ENCODE peak calls at places on chromosome 19, in ten cellular contexts. Z, F, R, V, I, L, O, G, X and H are unnamed samples.

GRCh38 chr19:22422220-22422619 is at the start of gene ZNF98:
- DNase-seq in X (peak; percentile 70), F (no peak), Z (no peak), G (peak; percentile 0), I (no peak), L (peak; percentile 78), V (peak; percentile 5), O (peak; percentile 62), R (no peak), H (no peak)

GRCh38 chr19:48770223-48770622 is 14.9 kb downstream of the FGF21 start:
- DNase-seq in I (no peak), F (no peak), R (no peak), O (no peak), Z (no peak), G (peak; percentile 60), X (no peak), L (no peak), V (no peak), H (peak; percentile 53)

GRCh38 chr19:44757735-44758505 is 9.4 kb downstream of the BCL3 start:
- DNase-seq in O (peak; percentile 87), R (no peak), X (peak; percentile 33), I (no peak), F (no peak), Z (no peak), V (peak; percentile 76), L (peak; percentile 90), G (peak; percentile 56), H (peak; percentile 57)

GRCh38 chr19:4268816-4269430 is 10.1 kb upstream of the SHD start:
- DNase-seq in X (no peak), F (no peak), I (no peak), V (no peak), O (no peak), R (peak; percentile 36), L (no peak), G (no peak), Z (no peak), H (no peak)

GRCh38 chr19:5434970-5435641 is 20.1 kb upstream of the ZNRF4 start:
- DNase-seq in G (peak; percentile 45), L (no peak), V (peak; percentile 39), O (no peak), I (no peak), F (no peak), X (no peak), R (no peak), Z (no peak), H (no peak)

GRCh38 chr19:44260343-44260681 is 626 bp downstream of the ZNF233 start:
- DNase-seq in I (no peak), X (no peak), R (peak; percentile 12), G (no peak), Z (no peak), L (no peak), O (no peak), F (no peak), V (no peak), H (no peak)

GRCh38 chr19:39211731-39212376 is 7.8 kb upstream of the SYCN start:
- DNase-seq in Z (no peak), O (no peak), L (no peak), R (no peak), G (no peak), X (no peak), I (no peak), V (no peak), F (peak; percentile 22), H (peak; percentile 17)

GRCh38 chr19:5514001-5514400 is 53.8 kb downstream of the TINCR start:
- DNase-seq in Z (no peak), X (no peak), L (no peak), R (no peak), G (no peak), F (no peak), I (no peak), V (no peak), O (no peak), H (no peak)

GRCh38 chr19:29119582-29119981 is 93.4 kb downstream of the UQCRFS1 start:
- DNase-seq in V (no peak), G (no peak), O (no peak), I (no peak), X (no peak), Z (no peak), L (no peak), F (no peak), R (no peak), H (no peak)

GRCh38 chr19:29122185-29122584 is 90.8 kb downstream of the UQCRFS1 start:
- DNase-seq in R (no peak), O (no peak), F (no peak), X (no peak), I (no peak), G (no peak), L (no peak), Z (no peak), V (no peak), H (no peak)

GRCh38 chr19:29120471-29120870 is 92.5 kb downstream of the UQCRFS1 start:
- DNase-seq in I (no peak), O (no peak), Z (no peak), G (no peak), V (no peak), R (no peak), L (no peak), X (no peak), F (no peak), H (no peak)

GRCh38 chr19:29118384-29118783 is 94.6 kb downstream of the UQCRFS1 start:
- DNase-seq in G (no peak), F (no peak), R (no peak), O (no peak), L (no peak), V (no peak), Z (no peak), X (no peak), I (peak; percentile 31), H (no peak)

DNA sequence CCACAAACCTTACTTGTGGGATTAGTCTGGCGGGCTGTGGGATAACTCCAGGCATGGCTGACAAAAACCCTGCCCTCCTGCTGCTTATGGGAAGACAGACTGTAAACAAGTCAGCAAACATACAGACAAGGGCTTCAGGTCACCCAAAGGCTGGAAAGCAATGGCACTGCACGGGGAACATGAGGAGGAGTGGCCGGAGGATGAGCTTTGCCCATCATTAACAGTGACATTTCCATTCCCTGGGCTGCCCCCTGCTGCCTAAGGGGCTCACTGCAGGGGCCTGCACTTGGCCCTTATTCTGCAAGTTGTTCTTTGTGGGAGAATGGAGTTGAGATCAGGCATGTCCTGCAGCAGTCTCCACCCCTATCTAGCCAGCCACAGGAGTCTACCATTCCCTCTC is 91.3 kb downstream of the UQCRFS1 start:
- DNase-seq in O (no peak), X (no peak), Z (no peak), F (no peak), I (no peak), R (peak; percentile 2), G (no peak), V (no peak), L (no peak), H (no peak)
- TF ChIP-seq CTCF in O (peak; percentile 19), X (no peak), Z (peak; percentile 64), F (peak; percentile 68), I (peak; percentile 70), R (no peak), G (peak; percentile 24), V (peak; percentile 60), L (no peak), H (no peak)

DNA sequence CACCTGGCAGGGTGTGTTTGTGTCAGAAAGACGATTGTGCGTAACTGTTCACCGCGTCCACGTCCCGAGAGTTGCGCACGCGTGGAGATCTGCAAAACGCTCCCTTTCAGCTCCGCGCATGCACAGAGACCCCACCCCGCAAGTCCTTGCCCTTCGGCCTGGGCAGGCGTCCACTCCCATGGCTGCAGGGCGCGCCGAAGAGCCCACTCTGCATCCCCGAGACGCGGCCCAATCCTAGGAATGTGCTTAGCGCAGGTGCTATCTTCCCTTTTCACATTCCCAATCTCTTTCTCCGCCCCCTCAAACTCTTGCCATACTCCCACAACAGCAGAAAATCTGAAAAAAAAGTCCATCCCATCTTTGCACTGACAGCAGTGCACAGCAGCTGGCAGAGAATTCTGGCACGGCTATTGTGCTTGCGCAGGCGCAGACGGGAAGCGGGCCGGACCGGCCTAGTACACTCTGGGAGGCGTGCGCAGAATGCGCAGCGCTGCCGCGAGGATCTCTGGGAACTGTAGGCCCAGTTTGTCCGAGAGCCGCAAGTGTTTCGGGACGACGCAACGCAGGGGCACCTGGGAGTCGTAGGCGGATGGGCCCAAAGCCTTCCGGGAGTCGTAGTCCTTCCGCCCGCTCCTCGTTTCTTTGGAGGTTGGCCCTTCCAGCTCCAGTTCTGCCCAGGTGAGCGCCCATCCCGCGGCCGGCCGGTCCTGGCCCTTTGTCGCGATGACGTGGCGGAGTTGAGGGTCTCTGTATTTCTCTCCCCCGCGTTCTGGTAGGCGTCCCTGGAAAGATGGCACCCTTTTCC is 23.1 kb downstream of the ZNF175 start:
- DNase-seq in F (peak; percentile 97), Z (peak; percentile 97), L (peak; percentile 99), R (peak; percentile 99), G (peak; percentile 98), O (peak; percentile 100), I (peak; percentile 61), V (peak; percentile 97), X (peak; percentile 99), H (peak; percentile 97)
- H3K4me3 ChIP-seq in F (peak overlapping the region; percentile 75), Z (peak overlapping the region; percentile 80), L (peak overlapping the region; percentile 54), R (peak overlapping the region; percentile 34), G (peak overlapping the region; percentile 75), O (peak overlapping the region; percentile 81), I (peak overlapping the region; percentile 82), V (peak overlapping the region; percentile 76), X (peak overlapping the region; percentile 84), H (peak overlapping the region; percentile 71)

GRCh38 chr19:56121180-56122167 is at the start of gene ZNF787:
- DNase-seq in V (peak; percentile 98), F (peak; percentile 99), R (peak; percentile 97), G (peak; percentile 98), Z (peak; percentile 99), X (peak; percentile 95), L (peak; percentile 100), O (peak; percentile 100), I (no peak), H (peak; percentile 98)

GRCh38 chr19:56120002-56120370 is 1.1 kb downstream of the ZNF787 start:
- DNase-seq in R (no peak), Z (no peak), F (no peak), V (no peak), O (no peak), X (no peak), I (no peak), L (no peak), G (no peak), H (no peak)

GRCh38 chr19:56118666-56119584 is 2.2 kb downstream of the ZNF787 start:
- DNase-seq in R (no peak), V (no peak), I (no peak), Z (no peak), O (no peak), F (no peak), G (no peak), X (no peak), L (no peak), H (no peak)

GRCh38 chr19:56119585-56119978 is 1.5 kb downstream of the ZNF787 start:
- DNase-seq in F (peak; percentile 96), L (no peak), R (peak; percentile 71), Z (no peak), O (peak; percentile 78), I (no peak), V (no peak), G (no peak), X (no peak), H (peak; percentile 58)

DNA sequence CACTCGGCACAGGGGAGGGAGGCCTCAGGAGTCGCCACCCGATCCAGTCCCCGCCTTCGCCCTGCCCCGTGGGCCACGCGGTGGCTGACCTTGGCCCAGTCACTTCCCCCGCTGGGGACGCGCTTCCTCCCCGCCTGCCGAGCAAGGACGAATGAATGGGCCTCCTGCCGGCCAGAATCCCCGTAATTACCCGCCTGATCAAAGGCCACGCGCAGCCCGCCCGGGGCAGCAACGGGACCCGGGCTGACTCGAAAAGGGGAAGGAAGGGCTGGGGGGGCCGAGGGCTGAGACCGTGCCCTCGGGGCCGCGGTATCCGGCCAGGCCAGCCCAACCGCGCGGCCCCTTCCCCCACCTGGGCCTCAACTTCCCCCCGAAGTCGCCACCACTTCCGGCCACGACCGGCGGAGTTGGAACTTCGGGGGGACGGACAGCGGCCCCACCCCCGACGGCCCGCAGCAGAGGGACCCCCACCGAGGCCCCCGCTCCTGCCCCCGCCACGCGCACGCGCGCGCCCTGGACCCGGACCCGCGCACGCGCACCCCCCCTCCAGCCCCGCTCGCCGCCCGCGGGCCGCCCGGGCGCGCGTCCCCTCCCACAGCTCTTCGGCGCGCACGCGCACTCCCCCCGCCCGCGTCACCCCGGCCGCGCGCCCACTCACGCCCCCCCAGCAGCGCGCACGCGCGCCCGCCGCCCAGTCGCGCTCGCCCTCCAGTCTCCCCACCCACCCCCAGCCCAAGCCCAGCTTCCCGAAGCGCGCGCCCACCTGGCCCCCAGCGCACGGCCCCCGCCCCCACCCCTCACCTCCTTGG is 520 bp downstream of the ZNF787 start:
- DNase-seq in O (peak; percentile 92), Z (peak; percentile 80), F (peak; percentile 73), X (peak; percentile 36), G (peak; percentile 74), V (peak; percentile 70), R (peak; percentile 87), I (no peak), L (peak; percentile 83), H (peak; percentile 69)
- TF ChIP-seq CTCF in O (peak; percentile 11), Z (no peak), F (no peak), X (no peak), G (peak; percentile 1), V (no peak), R (no peak), I (no peak), L (peak; percentile 24), H (no peak)

DNA sequence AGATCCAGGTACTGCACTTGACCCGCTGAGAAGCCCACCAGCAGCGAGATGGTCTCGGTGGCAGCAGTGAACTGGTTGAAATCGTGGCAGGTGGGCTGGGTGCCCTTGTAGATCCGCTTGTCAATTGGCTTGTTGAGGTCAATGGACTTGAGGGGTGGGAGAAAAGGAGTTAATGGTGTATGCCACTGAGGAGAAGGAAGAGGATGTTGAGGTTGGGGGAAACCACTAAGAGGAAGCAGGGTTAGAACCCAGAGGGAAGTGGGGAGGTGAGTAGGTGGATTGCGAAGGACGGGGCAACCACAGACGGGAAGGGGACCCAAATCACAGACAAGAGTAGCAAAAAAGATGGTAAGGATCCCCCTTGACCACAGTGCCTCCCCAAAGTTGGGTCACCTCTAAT is 1.7 kb downstream of the DMWD start:
- DNase-seq in O (no peak), R (no peak), X (no peak), V (no peak), I (no peak), Z (no peak), F (no peak), L (no peak), G (no peak), H (no peak)
- H3K4me3 ChIP-seq in O (no peak overlapping the region), R (no peak overlapping the region), X (no peak overlapping the region), V (peak overlapping the region; percentile 91), I (peak overlapping the region; percentile 97), Z (peak overlapping the region; percentile 94), F (no peak overlapping the region), L (no peak overlapping the region), G (peak overlapping the region; percentile 92), H (peak overlapping the region; percentile 92)